ENCODE peak calls at places on chromosomes 13 and 19, in five cellular contexts. One of them, this sample, is unnamed.
A peak's percentile ranks its signal among the peaks of the same experiment; 100 is the strongest.

GRCh38 chr13:24161010-24161775 is 673 bp downstream of the SPATA13 start:
- DNase-seq in fibroblast of lung: peak; percentile 22
- DNase-seq in activated CD4-positive, alpha-beta T cell treated with anti-CD3 and anti-CD28 coated beads for 24 hours: peak; percentile 10
- DNase-seq in nucleus accumbens: no peak
- DNase-seq in brain microvascular endothelial cell: no peak
- DNase-seq in this sample: peak; percentile 35

GRCh38 chr13:95341441-95341840 is 40.2 kb upstream of the ABCC4 start:
- DNase-seq in fibroblast of lung: peak; percentile 53
- DNase-seq in activated CD4-positive, alpha-beta T cell treated with anti-CD3 and anti-CD28 coated beads for 24 hours: no peak
- DNase-seq in nucleus accumbens: no peak
- DNase-seq in brain microvascular endothelial cell: no peak
- DNase-seq in this sample: no peak

GRCh38 chr19:47447470-47448359 is 24.0 kb downstream of the SLC8A2 start:
- DNase-seq in fibroblast of lung: peak; percentile 15
- DNase-seq in activated CD4-positive, alpha-beta T cell treated with anti-CD3 and anti-CD28 coated beads for 24 hours: peak; percentile 31
- DNase-seq in nucleus accumbens: no peak
- DNase-seq in brain microvascular endothelial cell: peak; percentile 23
- DNase-seq in this sample: peak; percentile 16

GRCh38 chr19:50280074-50280473 is 49.1 kb downstream of the KCNC3 start:
- DNase-seq in fibroblast of lung: no peak
- DNase-seq in activated CD4-positive, alpha-beta T cell treated with anti-CD3 and anti-CD28 coated beads for 24 hours: no peak
- DNase-seq in nucleus accumbens: no peak
- DNase-seq in brain microvascular endothelial cell: no peak
- DNase-seq in this sample: no peak

GRCh38 chr19:45637890-45638667 is 1.1 kb downstream of the EML2 start:
- DNase-seq in fibroblast of lung: peak; percentile 65
- DNase-seq in activated CD4-positive, alpha-beta T cell treated with anti-CD3 and anti-CD28 coated beads for 24 hours: no peak
- DNase-seq in nucleus accumbens: no peak
- DNase-seq in brain microvascular endothelial cell: peak; percentile 37
- DNase-seq in this sample: no peak

GRCh38 chr13:67369895-67370660 is 139.9 kb upstream of the PCDH9 start:
- DNase-seq in fibroblast of lung: peak; percentile 97
- DNase-seq in activated CD4-positive, alpha-beta T cell treated with anti-CD3 and anti-CD28 coated beads for 24 hours: no peak
- DNase-seq in nucleus accumbens: no peak
- DNase-seq in brain microvascular endothelial cell: peak; percentile 88
- DNase-seq in this sample: no peak

GRCh38 chr13:99978781-99979452 is 2.7 kb upstream of the ZIC2 start:
- DNase-seq in fibroblast of lung: no peak
- DNase-seq in activated CD4-positive, alpha-beta T cell treated with anti-CD3 and anti-CD28 coated beads for 24 hours: no peak
- DNase-seq in nucleus accumbens: no peak
- DNase-seq in brain microvascular endothelial cell: no peak
- DNase-seq in this sample: no peak

GRCh38 chr19:38952395-38953165 is 21.8 kb downstream of the MRPS12 start:
- DNase-seq in fibroblast of lung: no peak
- DNase-seq in activated CD4-positive, alpha-beta T cell treated with anti-CD3 and anti-CD28 coated beads for 24 hours: no peak
- DNase-seq in nucleus accumbens: no peak
- DNase-seq in brain microvascular endothelial cell: no peak
- DNase-seq in this sample: no peak

GRCh38 chr19:50026550-50026906 is 723 bp downstream of the ZNF473 start:
- DNase-seq in fibroblast of lung: no peak
- DNase-seq in activated CD4-positive, alpha-beta T cell treated with anti-CD3 and anti-CD28 coated beads for 24 hours: no peak
- DNase-seq in nucleus accumbens: no peak
- DNase-seq in brain microvascular endothelial cell: no peak
- DNase-seq in this sample: no peak

GRCh38 chr19:41278478-41278877 is 14.3 kb downstream of the HNRNPUL1 start:
- DNase-seq in fibroblast of lung: no peak
- DNase-seq in activated CD4-positive, alpha-beta T cell treated with anti-CD3 and anti-CD28 coated beads for 24 hours: no peak
- DNase-seq in nucleus accumbens: no peak
- DNase-seq in brain microvascular endothelial cell: no peak
- DNase-seq in this sample: no peak

GRCh38 chr19:39398297-39398864 is 7.2 kb downstream of the MED29 start:
- DNase-seq in fibroblast of lung: peak; percentile 74
- DNase-seq in activated CD4-positive, alpha-beta T cell treated with anti-CD3 and anti-CD28 coated beads for 24 hours: no peak
- DNase-seq in nucleus accumbens: no peak
- DNase-seq in brain microvascular endothelial cell: peak; percentile 73
- DNase-seq in this sample: no peak